ENCODE peak calls at places on chromosomes 4 and X, in nine cellular contexts. E is cardiac fibroblast, Q is Peyer's patch, H is tibial nerve, F is choroid plexus epithelial cell, P is fibroblast of the aortic adventitia, W is astrocyte of the spinal cord, D is body of pancreas, B is dorsolateral prefrontal cortex. C is an unnamed sample.

GRCh38 chr4:108527729-108528128 is 92.6 kb upstream of the RPL34 start:
- DNase-seq in E (no peak), Q (peak), H (no peak), F (no peak), P (no peak), W (no peak), D (no peak), B (no peak), C (no peak)

GRCh38 chr4:124708517-124709300 is 3.8 kb downstream of the ANKRD50 start:
- DNase-seq in E (peak), Q (no peak), H (no peak), F (peak), P (peak), W (peak), D (no peak), B (no peak), C (no peak)

GRCh38 chr4:184953421-184953820 is 64.9 kb upstream of the HELT start:
- DNase-seq in E (no peak), Q (no peak), H (no peak), F (no peak), P (no peak), W (no peak), D (no peak), B (no peak), C (no peak)

GRCh38 chr4:43339435-43339834 is 446.9 kb downstream of the GRXCR1 start:
- DNase-seq in E (peak), Q (no peak), H (no peak), F (peak), P (peak), W (peak), D (no peak), B (no peak), C (no peak)

GRCh38 chr4:72319596-72319995 is 249.4 kb downstream of the ADAMTS3 start:
- DNase-seq in E (peak), Q (no peak), H (no peak), F (no peak), P (peak), W (peak), D (no peak), B (no peak), C (no peak)

GRCh38 chrX:40189018-40189417 is 91.3 kb upstream of the BCOR start:
- DNase-seq in E (peak), Q (no peak), H (no peak), F (peak), P (no peak), W (no peak), D (no peak), B (no peak), C (no peak)

GRCh38 chr4:145804134-145804533 is 124.2 kb downstream of the C4orf51 start:
- DNase-seq in E (peak), Q (no peak), H (peak), F (peak), P (peak), W (peak), D (no peak), B (no peak), C (no peak)

GRCh38 chrX:106802063-106802387 is 448 bp upstream of the TBC1D8B start:
- DNase-seq in E (no peak), Q (no peak), H (no peak), F (no peak), P (no peak), W (no peak), D (no peak), B (no peak), C (no peak)

GRCh38 chr4:54879576-54879975 is 221.8 kb downstream of the KIT start:
- DNase-seq in E (peak), Q (no peak), H (no peak), F (peak), P (peak), W (peak), D (no peak), B (no peak), C (no peak)

GRCh38 chr4:77152421-77152820 is 4.6 kb upstream of the CCNG2 start:
- DNase-seq in E (no peak), Q (no peak), H (no peak), F (peak), P (no peak), W (peak), D (peak), B (no peak), C (no peak)

GRCh38 chr4:99356992-99357391 is 4.4 kb upstream of the ADH1C start:
- DNase-seq in E (no peak), Q (no peak), H (no peak), F (no peak), P (no peak), W (no peak), D (no peak), B (no peak), C (no peak)

GRCh38 chr4:2852481-2852881 is 8.8 kb downstream of the ADD1 start:
- DNase-seq in E (peak), Q (peak), H (no peak), F (no peak), P (no peak), W (no peak), D (no peak), B (no peak), C (no peak)

GRCh38 chrX:67546496-67547423 is 2.9 kb downstream of the AR start:
- DNase-seq in E (no peak), Q (no peak), H (no peak), F (no peak), P (peak), W (no peak), D (no peak), B (no peak), C (no peak)

GRCh38 chrX:150455220-150455618 is 92.1 kb downstream of the MAMLD1 start:
- DNase-seq in E (no peak), Q (no peak), H (no peak), F (no peak), P (no peak), W (no peak), D (no peak), B (no peak), C (no peak)

GRCh38 chr4:2834001-2834921 is 9.4 kb upstream of the ADD1 start:
- DNase-seq in E (no peak), Q (peak), H (no peak), F (no peak), P (no peak), W (no peak), D (peak), B (no peak), C (peak)

GRCh38 chr4:40016007-40016406 is 38.3 kb upstream of the PDS5A start:
- DNase-seq in E (no peak), Q (no peak), H (no peak), F (no peak), P (no peak), W (no peak), D (no peak), B (no peak), C (no peak)

GRCh38 chr4:8705161-8706145 is 112.9 kb downstream of the CPZ start:
- DNase-seq in E (no peak), Q (peak), H (no peak), F (no peak), P (no peak), W (no peak), D (peak), B (no peak), C (peak)

GRCh38 chrX:44643723-44644122 is 101.1 kb upstream of the FUNDC1 start:
- DNase-seq in E (no peak), Q (no peak), H (no peak), F (no peak), P (no peak), W (no peak), D (no peak), B (no peak), C (no peak)

GRCh38 chr4:16192631-16193483 is 33.4 kb downstream of the TAPT1 start:
- DNase-seq in E (no peak), Q (no peak), H (no peak), F (no peak), P (peak), W (no peak), D (no peak), B (no peak), C (no peak)

GRCh38 chrX:77436271-77436670 is 10.9 kb upstream of the FGF16 start:
- DNase-seq in E (no peak), Q (no peak), H (no peak), F (no peak), P (no peak), W (no peak), D (no peak), B (no peak), C (no peak)

GRCh38 chrX:48505481-48505880 is 3.3 kb upstream of the PORCN start:
- DNase-seq in E (peak), Q (no peak), H (no peak), F (no peak), P (no peak), W (no peak), D (no peak), B (no peak), C (no peak)

GRCh38 chr4:15042529-15043167 is 40.4 kb downstream of the CPEB2 start:
- DNase-seq in E (peak), Q (no peak), H (no peak), F (peak), P (peak), W (no peak), D (no peak), B (no peak), C (no peak)

GRCh38 chr4:65046496-65047101 is 623.7 kb downstream of the EPHA5 start:
- DNase-seq in E (peak), Q (no peak), H (no peak), F (no peak), P (peak), W (peak), D (peak), B (no peak), C (no peak)

GRCh38 chr4:17995165-17995564 is 26.4 kb downstream of the LCORL start:
- DNase-seq in E (no peak), Q (no peak), H (no peak), F (no peak), P (no peak), W (no peak), D (no peak), B (no peak), C (no peak)

GRCh38 chr4:22241415-22241814 is 274.5 kb downstream of the ADGRA3 start:
- DNase-seq in E (no peak), Q (no peak), H (no peak), F (no peak), P (no peak), W (no peak), D (no peak), B (no peak), C (no peak)

GRCh38 chrX:129932792-129933321 is 26.9 kb downstream of the UTP14A start:
- DNase-seq in E (peak), Q (peak), H (no peak), F (no peak), P (no peak), W (no peak), D (no peak), B (no peak), C (no peak)

GRCh38 chr4:6578221-6578620 is 3.2 kb downstream of the MAN2B2 start:
- DNase-seq in E (no peak), Q (no peak), H (no peak), F (no peak), P (no peak), W (no peak), D (no peak), B (no peak), C (no peak)

GRCh38 chr4:143381171-143382118 is 44.8 kb downstream of the GAB1 start:
- DNase-seq in E (peak), Q (peak), H (peak), F (peak), P (peak), W (peak), D (peak), B (peak), C (peak)

GRCh38 chr4:82586055-82586454 is 24.3 kb upstream of the TMEM150C start:
- DNase-seq in E (no peak), Q (no peak), H (no peak), F (no peak), P (no peak), W (no peak), D (no peak), B (no peak), C (no peak)

GRCh38 chrX:48466696-48467095 is 3.4 kb downstream of the SLC38A5 start:
- DNase-seq in E (no peak), Q (no peak), H (no peak), F (no peak), P (no peak), W (no peak), D (peak), B (no peak), C (no peak)

GRCh38 chr4:180925800-180926199 is 1317.4 kb upstream of the TENM3 start:
- DNase-seq in E (no peak), Q (no peak), H (no peak), F (no peak), P (peak), W (peak), D (no peak), B (no peak), C (no peak)

GRCh38 chrX:16628954-16629595 is 20.9 kb upstream of the S100G start:
- DNase-seq in E (no peak), Q (no peak), H (no peak), F (peak), P (no peak), W (no peak), D (no peak), B (no peak), C (no peak)

GRCh38 chrX:101368800-101369199 is 17.2 kb downstream of the BTK start:
- DNase-seq in E (no peak), Q (no peak), H (no peak), F (no peak), P (no peak), W (no peak), D (no peak), B (no peak), C (no peak)

GRCh38 chr4:39255266-39255665 is 72.9 kb downstream of the WDR19 start:
- DNase-seq in E (peak), Q (no peak), H (no peak), F (peak), P (peak), W (peak), D (no peak), B (no peak), C (no peak)

GRCh38 chrX:110665223-110665622 is 130.4 kb downstream of the CHRDL1 start:
- DNase-seq in E (no peak), Q (no peak), H (no peak), F (no peak), P (no peak), W (no peak), D (no peak), B (no peak), C (no peak)

GRCh38 chrX:110667706-110668105 is 127.9 kb downstream of the CHRDL1 start:
- DNase-seq in E (no peak), Q (no peak), H (no peak), F (no peak), P (no peak), W (no peak), D (no peak), B (no peak), C (peak)

GRCh38 chrX:110671068-110671803 is 124.4 kb downstream of the CHRDL1 start:
- DNase-seq in E (no peak), Q (no peak), H (no peak), F (no peak), P (peak), W (peak), D (no peak), B (no peak), C (no peak)

GRCh38 chrX:110669572-110669971 is 126.0 kb downstream of the CHRDL1 start:
- DNase-seq in E (no peak), Q (no peak), H (no peak), F (no peak), P (no peak), W (no peak), D (no peak), B (no peak), C (no peak)

GRCh38 chrX:110665636-110666035 is 130.0 kb downstream of the CHRDL1 start:
- DNase-seq in E (peak), Q (no peak), H (peak), F (peak), P (peak), W (peak), D (peak), B (no peak), C (no peak)
- TF ChIP-seq CTCF in E (peak), Q (no peak), H (no peak), F (peak), P (peak), W (peak), D (peak), B (peak), C (peak)

DNA sequence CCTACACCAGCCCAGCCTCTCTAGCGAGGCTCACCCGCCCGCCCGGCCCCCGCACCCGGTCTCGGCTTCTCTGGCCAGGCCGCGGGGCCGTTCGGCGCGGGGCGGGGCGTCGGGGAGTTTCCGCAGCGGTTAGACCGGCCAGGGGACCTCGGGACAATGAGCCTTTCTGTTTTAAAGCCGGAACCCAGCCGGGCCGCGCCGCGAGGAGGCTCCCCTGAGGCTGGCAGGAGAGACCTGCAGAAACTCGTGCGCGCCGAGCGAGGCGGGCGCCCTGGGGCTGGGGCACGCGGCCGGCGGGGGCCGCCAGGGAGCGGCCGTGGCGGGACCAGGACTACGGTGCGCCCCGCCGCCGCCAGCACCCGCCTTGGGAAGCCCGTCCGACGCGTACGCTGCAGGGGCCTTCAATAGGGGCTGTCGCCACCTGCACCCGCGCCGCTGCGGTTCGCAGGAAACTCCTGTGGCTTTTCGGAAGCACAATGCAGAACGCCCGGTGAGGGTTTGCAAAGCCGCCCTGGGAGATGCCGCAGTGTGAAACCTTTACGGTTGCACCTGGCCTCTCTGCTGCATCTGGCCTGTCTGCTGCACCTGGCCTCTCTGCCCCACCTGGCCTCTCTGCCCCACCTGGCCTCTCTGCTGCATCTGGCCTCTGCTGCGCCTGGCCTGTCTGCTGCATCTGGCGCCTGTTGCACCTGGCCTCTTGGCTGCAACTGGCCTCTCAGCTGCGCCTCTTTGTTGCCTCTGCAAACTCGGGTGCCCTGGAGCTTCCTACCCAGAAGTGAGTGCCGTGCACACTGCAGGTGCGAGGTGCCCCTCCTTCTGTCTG is 63.9 kb downstream of the TRAPPC11 start:
- DNase-seq in E (peak), Q (peak), H (no peak), F (peak), P (peak), W (peak), D (peak), B (no peak), C (peak)
- TF ChIP-seq CTCF in E (no peak), Q (no peak), H (peak), F (no peak), P (no peak), W (no peak), D (no peak), B (no peak), C (no peak)

GRCh38 chrX:111200327-111200726 is 70.0 kb downstream of the CAPN6 start:
- DNase-seq in E (no peak), Q (no peak), H (no peak), F (no peak), P (no peak), W (no peak), D (no peak), B (no peak), C (no peak)
- TF ChIP-seq CTCF in E (no peak), Q (no peak), H (no peak), F (no peak), P (no peak), W (no peak), D (no peak), B (no peak), C (no peak)

GRCh38 chr4:121514443-121514842 is 133.6 kb upstream of the QRFPR start:
- DNase-seq in E (no peak), Q (no peak), H (no peak), F (no peak), P (no peak), W (no peak), D (no peak), B (no peak), C (no peak)
- TF ChIP-seq CTCF in E (no peak), Q (no peak), H (no peak), F (peak), P (no peak), W (peak), D (no peak), B (no peak), C (no peak)